ENCODE peak calls at places on chromosomes 12 and 14, in nine cellular contexts. X, A, Q, Z, F, H, K, C and P are unnamed samples.

GRCh38 chr12:121214855-121215745 is 5.2 kb downstream of the P2RX4 start:
- DNase-seq in C (peak; percentile 76), H (no peak), A (no peak), Z (peak; percentile 85), X (no peak), F (no peak), K (peak; percentile 89), Q (no peak), P (no peak)

GRCh38 chr14:22458737-22459136 is 130.3 kb downstream of the DAD1 start:
- DNase-seq in X (no peak), Z (no peak), A (no peak), Q (no peak), K (no peak), F (no peak), C (no peak), H (peak; percentile 26), P (no peak)

GRCh38 chr12:41709463-41710285 is 435.0 kb downstream of the GXYLT1 start:
- DNase-seq in K (no peak), A (no peak), F (no peak), Q (no peak), Z (no peak), X (no peak), H (no peak), C (no peak), P (no peak)

GRCh38 chr14:94582851-94583250 is 1.6 kb downstream of the SERPINA5 start:
- DNase-seq in Z (no peak), A (no peak), F (no peak), H (no peak), X (no peak), K (no peak), Q (no peak), C (no peak), P (no peak)

GRCh38 chr14:60632257-60632656 is 17.0 kb downstream of the SIX1 start:
- DNase-seq in F (no peak), K (no peak), X (no peak), Z (no peak), H (no peak), C (no peak), A (no peak), Q (no peak), P (no peak)

GRCh38 chr12:2169964-2170363 is 117.2 kb downstream of the CACNA1C start:
- DNase-seq in C (no peak), A (no peak), F (no peak), Z (no peak), X (no peak), Q (no peak), K (no peak), H (no peak), P (no peak)

GRCh38 chr12:113463746-113464743 is 7.6 kb downstream of the LHX5 start:
- DNase-seq in A (no peak), Q (no peak), X (no peak), F (no peak), K (no peak), C (no peak), Z (no peak), H (peak; percentile 84), P (peak; percentile 69)

GRCh38 chr12:116361404-116362223 is 84.1 kb upstream of the MED13L start:
- DNase-seq in A (no peak), Z (no peak), K (no peak), F (no peak), X (no peak), C (no peak), Q (no peak), H (no peak), P (no peak)

GRCh38 chr12:1635656-1636055 is 6.6 kb downstream of the WNT5B start:
- DNase-seq in H (no peak), Q (no peak), X (no peak), K (no peak), A (no peak), Z (peak; percentile 27), F (no peak), C (no peak), P (no peak)

GRCh38 chr12:94872671-94873367 is 130.7 kb downstream of the NDUFA12 start:
- DNase-seq in Z (no peak), H (peak; percentile 80), C (no peak), F (no peak), Q (no peak), X (peak; percentile 46), A (peak; percentile 17), K (no peak), P (peak; percentile 80)

GRCh38 chr12:121009744-121010143 is 6.5 kb downstream of the C12orf43 start:
- DNase-seq in Q (no peak), H (peak; percentile 89), C (no peak), X (peak; percentile 62), K (no peak), A (no peak), F (no peak), Z (peak; percentile 52), P (peak; percentile 67)